ENCODE peak calls at places on chromosomes 5 and 9, in seven cellular contexts. H is A549, D is coronary artery, Q is neuronal stem cell, Z is IMR-90, L is lung, X is right atrium auricular region. F is an unnamed sample.

GRCh38 chr5:134874831-134875655 is 872 bp downstream of the TXNDC15 start:
- DNase-seq in X (peak), L (peak), Z (peak), D (peak), H (peak), Q (no peak), F (peak)

GRCh38 chr5:180636403-180637075 is 12.9 kb downstream of the FLT4 start:
- DNase-seq in X (no peak), L (no peak), Z (peak), Q (no peak), D (no peak), H (no peak), F (no peak)

GRCh38 chr5:140882591-140882899 is 621 bp downstream of the PCDHA13 start:
- DNase-seq in Q (no peak), H (peak), Z (no peak), D (no peak), L (peak), X (no peak), F (no peak)

GRCh38 chr9:17744786-17745185 is 165.9 kb downstream of the SH3GL2 start:
- DNase-seq in L (no peak), X (no peak), D (no peak), Q (peak), Z (peak), H (no peak), F (no peak)

GRCh38 chr5:24547127-24547526 is 97.7 kb downstream of the CDH10 start:
- DNase-seq in Z (no peak), Q (no peak), X (no peak), D (no peak), L (no peak), H (no peak), F (no peak)

GRCh38 chr5:84130006-84130580 is 254.6 kb downstream of the EDIL3 start:
- DNase-seq in X (no peak), Z (no peak), Q (no peak), L (no peak), D (no peak), H (no peak), F (no peak)

GRCh38 chr5:106415541-106415940 is 1255.2 kb downstream of the EFNA5 start:
- DNase-seq in H (no peak), L (no peak), Q (no peak), X (no peak), D (no peak), Z (peak), F (no peak)

GRCh38 chr5:127518319-127518621 is 830 bp downstream of the PRRC1 start:
- DNase-seq in L (no peak), Z (peak), D (no peak), H (peak), Q (no peak), X (no peak), F (no peak)

GRCh38 chr5:166720026-166720425 is 1571.4 kb upstream of the WWC1 start:
- DNase-seq in X (no peak), L (no peak), Z (no peak), H (no peak), D (no peak), Q (no peak), F (no peak)

GRCh38 chr9:24899463-24899862 is 353.8 kb upstream of the IZUMO3 start:
- DNase-seq in L (no peak), X (no peak), Z (no peak), D (no peak), H (no peak), Q (no peak), F (no peak)

GRCh38 chr9:88531920-88532319 is 3.1 kb upstream of the NXNL2 start:
- DNase-seq in Z (no peak), X (no peak), Q (peak), D (no peak), H (no peak), L (no peak), F (no peak)

GRCh38 chr5:66168226-66168625 is 24.1 kb downstream of the SREK1 start:
- DNase-seq in L (no peak), Z (no peak), D (no peak), X (no peak), Q (no peak), H (no peak), F (no peak)

GRCh38 chr5:66169534-66169933 is 25.4 kb downstream of the SREK1 start:
- DNase-seq in H (no peak), X (no peak), D (no peak), L (no peak), Z (peak), Q (no peak), F (no peak)

GRCh38 chr5:66170196-66170919 is 26.3 kb downstream of the SREK1 start:
- DNase-seq in Q (no peak), X (no peak), D (no peak), Z (no peak), L (no peak), H (no peak), F (no peak)

GRCh38 chr5:66174338-66174737 is 30.2 kb downstream of the SREK1 start:
- DNase-seq in Q (no peak), H (peak), D (no peak), Z (peak), L (no peak), X (no peak), F (no peak)

DNA sequence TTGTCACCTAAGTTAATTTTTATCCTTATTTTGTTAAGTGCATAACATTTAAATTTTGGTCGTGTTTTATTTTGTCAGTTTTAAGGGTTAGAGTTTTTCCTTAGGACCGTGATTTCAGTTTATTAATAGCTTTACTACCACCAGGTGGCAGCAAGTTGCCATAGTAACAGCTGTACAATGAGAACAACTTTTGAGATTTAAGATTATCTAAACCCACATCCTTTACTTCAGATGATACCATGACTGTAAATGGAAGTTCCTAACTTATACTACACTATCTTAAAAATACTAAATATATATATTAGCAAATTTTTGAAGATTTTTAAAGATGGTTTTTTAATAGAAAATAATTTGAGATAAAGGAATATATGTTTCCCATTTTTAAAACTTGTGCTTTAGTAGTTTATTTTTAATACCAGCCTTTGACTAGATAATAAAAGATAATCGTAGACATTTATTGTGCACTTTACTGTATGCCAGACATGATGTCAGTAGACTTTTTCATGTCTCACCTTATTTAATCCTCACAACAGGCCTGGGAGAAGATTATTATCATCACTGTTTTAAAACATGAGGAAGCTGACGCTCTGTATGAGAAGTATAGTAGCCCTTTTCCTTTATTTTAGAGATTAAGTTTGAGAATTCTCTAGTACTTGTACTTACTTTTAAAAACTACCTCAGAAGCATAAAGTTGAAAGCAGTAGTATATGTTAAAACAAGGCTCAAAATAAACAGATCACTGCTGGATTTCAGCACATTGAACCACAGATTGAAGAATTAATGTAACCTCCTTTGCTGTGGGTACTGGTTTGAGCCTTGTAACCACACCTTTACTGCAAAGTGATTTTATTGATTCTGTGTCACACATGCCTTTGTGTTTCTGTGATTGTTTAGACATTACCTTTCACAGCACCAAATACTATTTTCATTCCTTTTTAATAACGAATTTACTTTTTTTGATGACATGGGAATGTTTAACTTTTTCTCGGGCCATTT is 27.5 kb downstream of the SREK1 start:
- DNase-seq in D (no peak), Q (no peak), L (no peak), X (no peak), Z (peak), H (peak), F (peak)
- H3K27ac ChIP-seq in D (no peak), Q (no peak), L (no peak), X (no peak), Z (no peak), H (no peak), F (no peak)

GRCh38 chr5:86866036-86866435 is 248.3 kb downstream of the COX7C start:
- DNase-seq in Z (no peak), L (no peak), H (no peak), D (no peak), X (no peak), Q (no peak), F (no peak)
- H3K27ac ChIP-seq in Z (no peak), L (no peak), H (no peak), D (no peak), X (no peak), Q (no peak), F (no peak)

GRCh38 chr9:15386465-15386864 is 36.2 kb upstream of the SNAPC3 start:
- DNase-seq in D (no peak), X (no peak), Q (no peak), L (no peak), H (no peak), Z (no peak), F (no peak)

GRCh38 chr9:15389636-15390035 is 33.0 kb upstream of the SNAPC3 start:
- DNase-seq in H (no peak), Q (no peak), D (no peak), Z (no peak), L (no peak), X (no peak), F (no peak)

GRCh38 chr9:15389173-15389572 is 33.5 kb upstream of the SNAPC3 start:
- DNase-seq in Q (no peak), D (no peak), L (no peak), H (no peak), X (no peak), Z (peak), F (no peak)

DNA sequence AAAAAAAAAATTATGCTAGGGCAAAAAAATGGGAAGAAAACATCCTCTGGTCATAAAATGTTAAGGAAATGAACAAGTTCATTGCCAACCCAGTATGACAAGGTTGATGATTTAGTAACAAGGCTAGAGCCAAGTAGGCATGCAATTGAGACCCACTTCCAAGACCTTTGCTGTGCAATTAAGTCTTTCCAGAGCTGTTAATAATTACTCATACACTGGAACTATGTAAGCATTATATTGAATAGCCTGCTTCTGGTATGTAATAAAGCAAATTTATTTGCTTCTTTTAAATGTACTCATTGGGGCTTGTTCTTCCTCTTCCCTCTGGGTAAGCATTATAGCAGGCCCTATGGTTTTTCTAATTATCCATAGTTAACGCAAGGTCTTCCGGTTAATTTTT is 32.5 kb upstream of the SNAPC3 start:
- DNase-seq in L (no peak), X (no peak), D (no peak), Z (no peak), Q (no peak), H (no peak), F (no peak)
- H3K27ac ChIP-seq in L (no peak), X (no peak), D (no peak), Z (no peak), Q (no peak), H (no peak), F (no peak)

DNA sequence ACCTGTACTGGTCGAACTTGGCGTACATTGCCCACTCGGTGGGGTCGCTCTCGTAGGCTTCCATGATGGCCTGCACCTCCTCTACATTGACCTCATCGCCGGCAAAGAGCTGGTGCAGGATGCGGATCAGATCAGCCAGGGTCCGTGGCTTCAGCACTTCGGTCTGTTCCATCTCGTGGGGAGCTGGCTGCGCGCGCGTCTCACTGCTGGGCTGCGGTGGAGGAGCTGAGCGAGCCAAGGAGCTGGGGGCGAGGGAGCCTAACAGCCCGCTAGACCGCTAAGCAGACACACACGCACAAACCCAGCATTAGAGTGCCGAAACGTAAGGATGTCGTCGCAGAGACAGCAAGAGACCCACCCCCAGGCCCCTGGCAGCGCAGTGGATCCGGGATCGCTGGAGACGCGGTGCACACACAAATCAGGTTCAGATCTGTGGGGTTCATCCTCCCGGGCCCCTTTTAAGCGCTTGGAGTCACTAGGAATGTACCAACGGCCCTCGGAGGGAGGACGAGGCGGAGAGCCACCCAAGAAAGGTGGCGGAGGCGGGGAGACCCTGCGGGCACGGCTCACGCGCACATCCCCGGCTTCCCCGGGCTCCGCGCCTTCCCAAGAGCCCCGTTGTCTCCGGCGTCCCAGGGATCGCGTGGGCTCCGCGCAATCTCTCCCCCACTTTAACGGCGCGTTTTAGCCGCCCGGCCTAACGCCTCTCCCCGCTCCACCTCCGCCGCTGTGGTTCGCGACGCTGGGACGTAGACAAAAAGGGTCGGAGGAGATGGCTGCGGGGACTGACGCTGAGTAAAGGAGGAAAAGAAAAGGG is at the start of gene CDO1:
- DNase-seq in X (peak), L (no peak), Q (peak), H (no peak), D (no peak), Z (peak), F (peak)
- H3K27ac ChIP-seq in X (peak), L (peak), Q (peak), H (no peak), D (peak), Z (peak), F (peak)

GRCh38 chr5:150623878-150624216 is 16.6 kb upstream of the SYNPO start:
- DNase-seq in Q (no peak), Z (no peak), L (no peak), D (no peak), X (no peak), H (no peak), F (no peak)

GRCh38 chr5:150623152-150623877 is 17.1 kb upstream of the SYNPO start:
- DNase-seq in X (no peak), Q (no peak), D (no peak), H (no peak), Z (peak), L (no peak), F (no peak)

GRCh38 chr5:150625831-150626746 is 14.4 kb upstream of the SYNPO start:
- DNase-seq in H (no peak), Z (no peak), X (no peak), Q (no peak), L (no peak), D (no peak), F (no peak)

GRCh38 chr5:150625164-150625535 is 15.3 kb upstream of the SYNPO start:
- DNase-seq in Q (no peak), H (no peak), D (no peak), L (no peak), Z (no peak), X (no peak), F (no peak)

DNA sequence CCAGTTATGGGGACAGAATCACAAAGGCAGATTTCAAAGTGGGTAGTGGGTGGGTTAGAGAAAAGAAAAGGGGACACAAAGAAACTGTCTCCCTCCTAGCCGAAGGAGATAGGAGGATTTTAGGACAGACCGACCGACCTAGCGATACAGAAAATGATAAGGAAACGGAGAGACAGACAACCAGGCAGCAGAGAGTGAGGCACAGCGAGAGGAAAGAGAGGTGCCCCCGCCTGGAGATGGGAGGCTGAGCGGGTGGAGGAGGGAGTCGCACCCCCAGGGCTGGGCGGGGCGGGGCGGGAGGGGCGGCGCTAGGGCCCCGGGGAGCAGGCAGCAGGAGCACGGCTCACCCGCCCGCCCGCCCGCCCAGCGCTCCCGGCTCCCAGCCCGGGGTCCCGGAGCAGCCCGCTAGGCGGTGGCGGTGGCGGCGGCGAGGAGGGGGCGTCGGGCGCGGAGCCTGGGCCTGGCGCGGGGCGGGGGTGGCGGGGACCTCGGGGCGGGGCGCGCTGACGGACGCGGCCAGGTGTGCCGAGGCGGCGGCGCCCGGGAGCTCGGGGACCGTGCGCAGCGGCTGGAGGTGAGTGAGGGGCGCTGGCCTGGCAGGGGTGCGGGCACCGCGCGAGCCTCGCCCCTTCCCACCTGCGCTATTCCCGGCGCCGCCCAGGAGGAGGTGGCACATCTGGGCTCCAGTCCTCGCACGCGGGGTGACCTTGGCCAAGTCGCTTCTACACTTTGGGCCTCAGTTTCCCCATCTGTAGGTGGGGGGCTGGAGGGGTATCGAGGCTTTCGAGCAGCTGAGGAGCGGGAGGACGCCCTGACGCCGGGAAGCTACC is 15.9 kb upstream of the SYNPO start:
- DNase-seq in L (no peak), X (no peak), Z (no peak), D (no peak), H (no peak), Q (no peak), F (peak)
- H3K27ac ChIP-seq in L (peak), X (peak), Z (peak), D (peak), H (peak), Q (no peak), F (peak)

DNA sequence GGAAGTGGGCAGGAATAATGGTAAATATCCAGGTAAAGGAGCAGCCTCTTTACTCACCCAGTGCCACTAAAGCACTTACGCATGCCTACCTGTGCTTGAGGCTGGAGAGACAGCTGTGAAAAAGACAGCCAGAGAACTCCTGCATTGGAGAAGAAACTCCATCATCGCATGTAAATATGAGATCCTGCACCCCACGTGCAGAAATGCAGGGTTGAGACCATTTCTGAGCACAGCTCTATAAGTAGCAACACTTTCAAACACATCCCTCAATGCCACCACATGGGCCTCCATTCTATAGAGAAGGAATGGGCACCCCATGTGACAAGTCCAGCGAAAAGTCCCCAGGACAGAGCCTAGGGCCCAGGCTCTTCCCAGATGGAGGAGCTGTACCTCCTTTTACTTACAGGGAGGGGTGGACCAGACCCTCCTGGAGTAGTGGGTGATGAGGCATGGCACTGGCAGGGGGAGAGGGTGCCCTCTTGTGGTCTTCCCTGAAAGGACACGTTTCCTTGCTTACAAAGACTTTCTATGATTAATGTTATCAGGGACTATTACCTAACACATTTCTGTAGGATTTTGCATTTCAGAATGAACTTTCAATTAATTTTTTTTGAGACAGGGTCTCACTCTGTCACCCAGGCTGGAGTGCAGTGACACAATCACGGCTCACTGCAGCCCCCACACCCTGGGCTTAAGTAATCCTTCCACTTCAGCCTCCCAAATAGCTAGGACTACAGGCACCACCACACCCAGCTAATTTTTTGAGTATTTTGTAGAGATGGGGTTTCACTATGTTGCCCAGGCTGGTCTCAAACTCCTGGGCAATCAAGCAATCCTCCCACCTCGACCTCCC is 55.3 kb upstream of the IL17B start:
- DNase-seq in H (peak), Z (peak), L (no peak), Q (peak), D (no peak), X (peak), F (peak)
- H3K27ac ChIP-seq in H (no peak), Z (no peak), L (no peak), Q (no peak), D (peak), X (peak), F (no peak)

DNA sequence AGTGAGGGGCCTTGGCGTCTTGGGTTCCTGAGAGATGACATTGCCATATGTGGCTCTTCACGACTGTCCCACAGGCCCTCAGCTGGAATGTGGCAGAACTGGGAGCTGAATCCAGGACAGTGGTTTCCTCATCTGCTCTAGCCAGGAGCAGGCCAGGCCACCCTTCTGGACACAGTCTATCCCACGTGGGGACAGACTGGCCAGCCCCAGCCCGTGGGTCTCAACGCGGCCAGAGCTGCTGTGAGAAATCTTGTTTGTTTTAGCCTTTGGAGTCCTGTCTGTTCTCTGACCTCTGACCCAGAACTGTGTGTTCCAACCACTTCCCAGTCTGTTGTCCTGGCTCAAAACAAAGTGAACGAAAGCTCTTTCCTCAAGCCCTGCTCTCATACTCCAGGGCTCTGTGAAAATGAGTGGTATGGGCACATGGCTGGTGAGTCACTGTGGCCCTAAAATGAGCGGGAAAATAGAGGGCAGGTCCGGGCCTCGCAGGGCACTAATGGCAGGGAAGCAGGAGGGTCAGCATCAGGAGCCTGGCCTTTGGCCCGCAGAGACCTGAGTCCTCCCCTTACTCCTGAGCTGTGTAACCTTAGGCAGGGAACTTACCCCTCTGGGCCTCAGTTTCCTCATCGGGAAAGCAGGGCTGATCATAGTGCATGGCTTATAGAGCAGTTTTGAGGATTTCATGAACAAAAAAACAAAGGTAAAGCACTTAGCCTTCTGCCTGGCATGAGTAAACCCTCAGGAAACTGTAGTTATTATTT is 34.8 kb upstream of the GLRX start:
- DNase-seq in Z (peak), H (no peak), Q (no peak), X (peak), L (peak), D (peak), F (no peak)
- H3K27ac ChIP-seq in Z (peak), H (peak), Q (peak), X (peak), L (peak), D (peak), F (peak)